ENCODE peak calls at places on chromosome 1, in six cellular contexts. I, W, Q, D, Y and A are unnamed samples.

GRCh38 chr1:50458507-50458906 is 35.3 kb upstream of the DMRTA2 start:
- DNase-seq in I (no peak), W (no peak), Q (no peak), D (no peak), Y (peak), A (no peak)

GRCh38 chr1:67760030-67760821 is 73.0 kb downstream of the GNG12 start:
- DNase-seq in I (peak), W (peak), Q (peak), D (peak), Y (peak), A (peak)

GRCh38 chr1:91282695-91283420 is 121.8 kb downstream of the HFM1 start:
- DNase-seq in I (peak), W (no peak), Q (peak), D (peak), Y (peak), A (peak)

GRCh38 chr1:178417858-178418257 is 78.9 kb downstream of the CLEC20A start:
- DNase-seq in I (peak), W (no peak), Q (peak), D (no peak), Y (peak), A (no peak)

GRCh38 chr1:60425528-60425927 is 352.0 kb upstream of the C1orf87 start:
- DNase-seq in I (peak), W (no peak), Q (peak), D (peak), Y (peak), A (peak)

GRCh38 chr1:7104053-7104738 is 318.9 kb downstream of the CAMTA1 start:
- DNase-seq in I (no peak), W (no peak), Q (no peak), D (no peak), Y (no peak), A (no peak)

GRCh38 chr1:57158660-57159059 is 192.8 kb upstream of the C8B start:
- DNase-seq in I (no peak), W (no peak), Q (no peak), D (no peak), Y (no peak), A (no peak)

GRCh38 chr1:82160036-82160435 is 359.3 kb downstream of the ADGRL2 start:
- DNase-seq in I (no peak), W (no peak), Q (no peak), D (no peak), Y (no peak), A (no peak)

GRCh38 chr1:214018605-214019268 is 31.0 kb downstream of the PROX1 start:
- DNase-seq in I (no peak), W (no peak), Q (no peak), D (no peak), Y (no peak), A (no peak)

GRCh38 chr1:24418898-24419628 is 3.5 kb downstream of the NIPAL3 start:
- DNase-seq in I (no peak), W (no peak), Q (no peak), D (peak), Y (peak), A (no peak)
- H3K27ac ChIP-seq in I (no peak), W (no peak), Q (no peak), D (peak), Y (no peak), A (no peak)

DNA sequence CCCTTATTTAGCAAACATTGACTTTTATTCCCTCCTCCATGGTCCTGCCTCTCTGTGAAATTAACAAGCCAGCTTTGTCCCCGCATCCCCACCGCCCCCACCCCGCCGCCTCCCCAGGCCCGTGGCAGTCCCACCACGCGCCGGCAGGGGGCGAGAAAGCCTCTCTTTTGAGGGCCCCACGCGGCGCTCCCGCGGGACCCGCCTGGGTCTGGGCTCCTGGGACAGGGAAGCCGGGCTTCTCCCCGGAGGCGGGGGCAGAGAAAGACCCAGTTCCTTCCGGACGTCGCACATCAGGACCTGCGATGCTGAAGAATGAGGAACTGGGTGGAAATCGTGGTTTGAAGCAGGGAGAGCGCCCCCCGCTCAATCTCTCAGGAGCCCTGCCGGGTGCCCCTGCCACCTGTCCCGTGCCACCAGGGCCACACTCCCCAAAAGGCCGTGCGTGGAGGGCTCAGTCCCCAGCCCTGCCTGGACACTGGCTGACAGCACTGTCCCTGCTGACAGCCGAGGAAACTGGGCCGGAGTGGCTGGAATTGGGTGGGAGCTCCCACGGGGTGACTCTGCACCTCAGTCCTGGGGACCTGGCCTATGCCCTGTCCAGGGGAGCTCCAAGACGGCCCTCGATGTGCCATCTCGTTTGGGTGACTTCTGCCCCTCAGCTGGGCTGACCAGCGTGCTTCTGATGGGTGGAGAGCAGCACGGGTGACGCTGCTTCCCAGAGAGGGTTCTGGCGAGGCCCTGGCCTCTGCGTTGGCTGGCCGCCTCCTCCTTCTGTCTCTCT is 8.6 kb upstream of the ACTRT2 start:
- DNase-seq in I (no peak), W (peak), Q (peak), D (peak), Y (peak), A (peak)
- TF ChIP-seq CTCF in I (peak), W (peak), Q (peak), D (peak), Y (peak), A (peak)

GRCh38 chr1:16149146-16149545 is 6.7 kb downstream of the EPHA2 start:
- DNase-seq in I (no peak), W (no peak), Q (no peak), D (no peak), Y (no peak), A (no peak)

GRCh38 chr1:16149702-16150488 is 6.0 kb downstream of the EPHA2 start:
- DNase-seq in I (no peak), W (no peak), Q (no peak), D (no peak), Y (no peak), A (no peak)

GRCh38 chr1:16147615-16147926 is 8.3 kb downstream of the EPHA2 start:
- DNase-seq in I (no peak), W (no peak), Q (no peak), D (no peak), Y (no peak), A (no peak)

GRCh38 chr1:16146888-16147614 is 8.8 kb downstream of the EPHA2 start:
- DNase-seq in I (peak), W (no peak), Q (no peak), D (no peak), Y (peak), A (no peak)

DNA sequence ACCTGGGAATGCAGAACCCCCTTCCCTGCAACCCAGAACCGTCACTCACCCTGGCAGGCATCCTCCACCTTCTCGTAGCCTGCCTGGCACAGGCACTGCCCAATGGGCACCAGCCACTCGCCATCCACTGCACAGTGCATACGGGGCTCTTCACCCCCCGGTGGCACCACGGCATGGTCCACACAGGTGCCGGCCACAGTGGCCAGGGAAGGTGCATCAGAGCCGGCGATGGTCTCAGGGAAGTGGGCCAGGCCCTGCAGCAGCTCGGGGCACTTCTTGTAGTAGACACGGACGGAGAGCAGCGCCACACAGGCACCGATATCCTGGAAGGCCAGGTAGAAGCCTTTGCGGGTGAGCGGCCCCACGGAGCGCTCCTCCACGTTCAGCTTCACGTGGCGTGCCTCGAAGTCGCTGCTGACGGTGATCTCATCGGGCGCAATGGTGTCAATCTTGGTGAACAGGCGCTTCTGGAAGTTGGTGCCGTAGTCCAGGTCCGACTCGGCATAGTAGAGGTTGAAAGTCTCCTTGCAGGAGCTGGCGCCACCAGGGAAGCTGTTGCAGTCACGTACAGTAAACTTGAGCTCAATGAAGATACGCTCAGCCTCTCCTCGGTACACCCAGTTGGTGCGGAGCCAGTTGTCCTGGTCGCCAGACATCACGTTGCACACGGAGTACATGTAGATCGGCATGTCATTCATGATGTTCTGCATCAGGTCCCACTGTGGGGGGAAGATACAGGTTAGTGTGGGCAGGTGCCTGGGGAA is 7.4 kb downstream of the EPHA2 start:
- DNase-seq in I (no peak), W (no peak), Q (no peak), D (no peak), Y (no peak), A (no peak)
- H3K27ac ChIP-seq in I (no peak), W (no peak), Q (peak), D (no peak), Y (no peak), A (no peak)

GRCh38 chr1:109198043-109198695 is 15.5 kb upstream of the SARS1 start:
- DNase-seq in I (peak), W (no peak), Q (peak), D (peak), Y (peak), A (no peak)

GRCh38 chr1:109199710-109200109 is 14.0 kb upstream of the SARS1 start:
- DNase-seq in I (no peak), W (no peak), Q (no peak), D (no peak), Y (no peak), A (no peak)

GRCh38 chr1:109204484-109204883 is 9.2 kb upstream of the SARS1 start:
- DNase-seq in I (no peak), W (no peak), Q (no peak), D (no peak), Y (no peak), A (no peak)

GRCh38 chr1:109198745-109199144 is 15.0 kb upstream of the SARS1 start:
- DNase-seq in I (no peak), W (no peak), Q (no peak), D (no peak), Y (peak), A (no peak)

DNA sequence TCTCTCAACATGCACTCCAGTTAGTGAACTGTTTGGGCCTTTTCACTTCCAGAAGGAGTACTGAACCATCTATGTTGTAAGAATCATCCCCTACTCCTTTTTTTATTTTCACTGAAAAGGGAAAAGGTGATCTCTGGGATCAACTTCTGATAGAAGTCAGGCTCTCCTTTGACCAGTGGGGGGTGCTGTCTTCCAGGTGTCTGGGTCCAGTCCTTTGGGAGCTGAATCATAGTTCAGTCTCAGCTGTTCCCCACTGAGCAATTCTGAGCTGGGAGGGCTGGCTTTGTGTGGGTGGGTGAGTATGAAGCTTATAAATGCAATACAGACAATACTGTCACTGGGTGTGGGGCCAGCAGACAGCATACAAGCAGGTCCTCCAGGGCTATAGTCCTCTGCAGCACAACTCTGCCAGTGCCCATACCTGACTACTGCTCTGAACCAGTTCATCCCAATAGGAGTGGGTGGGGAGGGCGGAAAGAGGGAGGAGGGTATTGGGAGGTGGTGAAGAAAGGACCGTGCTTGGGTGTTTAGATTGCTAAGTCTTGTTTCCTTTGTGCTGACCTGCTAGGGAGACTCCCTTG is 12.5 kb upstream of the SARS1 start:
- DNase-seq in I (peak), W (no peak), Q (peak), D (peak), Y (peak), A (peak)
- TF ChIP-seq CTCF in I (peak), W (peak), Q (peak), D (peak), Y (peak), A (peak)

GRCh38 chr1:61887076-61887867 is 145.0 kb downstream of the PATJ start:
- DNase-seq in I (no peak), W (no peak), Q (no peak), D (no peak), Y (peak), A (no peak)
- H3K27ac ChIP-seq in I (no peak), W (no peak), Q (no peak), D (no peak), Y (no peak), A (no peak)

GRCh38 chr1:44994306-44994898 is 8.0 kb upstream of the EIF2B3 start:
- DNase-seq in I (no peak), W (peak), Q (no peak), D (no peak), Y (no peak), A (no peak)
- TF ChIP-seq CTCF in I (no peak), W (no peak), Q (no peak), D (no peak), Y (no peak), A (no peak)

GRCh38 chr1:78153092-78153736 is 107.4 kb downstream of the GIPC2 start:
- DNase-seq in I (no peak), W (no peak), Q (no peak), D (no peak), Y (no peak), A (no peak)
- H3K27ac ChIP-seq in I (no peak), W (no peak), Q (no peak), D (no peak), Y (no peak), A (no peak)